ENCODE peak calls at places on chromosomes 13 and 19, in eight cellular contexts. One of them, this sample, is unnamed.

GRCh38 chr19:38452430-38453366 is 19.2 kb downstream of the RYR1 start:
- DNase-seq in ascending aorta: no peak
- DNase-seq in AG10803: no peak
- DNase-seq in tibial nerve: no peak
- DNase-seq in heart right ventricle: no peak
- DNase-seq in transverse colon: no peak
- DNase-seq in fibroblast of the aortic adventitia: no peak
- DNase-seq in left ventricle myocardium inferior: no peak
- DNase-seq in this sample: no peak

GRCh38 chr19:925912-926594 is at the start of gene ARID3A:
- DNase-seq in ascending aorta: no peak
- DNase-seq in AG10803: no peak
- DNase-seq in tibial nerve: no peak
- DNase-seq in heart right ventricle: no peak
- DNase-seq in transverse colon: peak; percentile 71
- DNase-seq in fibroblast of the aortic adventitia: no peak
- DNase-seq in left ventricle myocardium inferior: peak; percentile 48
- DNase-seq in this sample: no peak

GRCh38 chr13:109790951-109791605 is 4.7 kb upstream of the IRS2 start:
- DNase-seq in ascending aorta: no peak
- DNase-seq in AG10803: peak; percentile 65
- DNase-seq in tibial nerve: peak; percentile 41
- DNase-seq in heart right ventricle: peak; percentile 25
- DNase-seq in transverse colon: peak; percentile 36
- DNase-seq in fibroblast of the aortic adventitia: no peak
- DNase-seq in left ventricle myocardium inferior: no peak
- DNase-seq in this sample: peak; percentile 35

GRCh38 chr19:54937926-54938325 is 9.4 kb downstream of the NLRP7 start:
- DNase-seq in ascending aorta: no peak
- DNase-seq in AG10803: no peak
- DNase-seq in tibial nerve: no peak
- DNase-seq in heart right ventricle: no peak
- DNase-seq in transverse colon: peak; percentile 8
- DNase-seq in fibroblast of the aortic adventitia: no peak
- DNase-seq in left ventricle myocardium inferior: no peak
- DNase-seq in this sample: no peak

GRCh38 chr13:99220199-99220931 is 19.7 kb downstream of the UBAC2 start:
- DNase-seq in ascending aorta: no peak
- DNase-seq in AG10803: no peak
- DNase-seq in tibial nerve: no peak
- DNase-seq in heart right ventricle: no peak
- DNase-seq in transverse colon: no peak
- DNase-seq in fibroblast of the aortic adventitia: no peak
- DNase-seq in left ventricle myocardium inferior: no peak
- DNase-seq in this sample: peak; percentile 38

GRCh38 chr19:3868770-3869456 is at the start of gene ZFR2:
- DNase-seq in ascending aorta: no peak
- DNase-seq in AG10803: no peak
- DNase-seq in tibial nerve: no peak
- DNase-seq in heart right ventricle: no peak
- DNase-seq in transverse colon: no peak
- DNase-seq in fibroblast of the aortic adventitia: no peak
- DNase-seq in left ventricle myocardium inferior: no peak
- DNase-seq in this sample: no peak

GRCh38 chr19:47228168-47228936 is 2.6 kb downstream of the BBC3 start:
- DNase-seq in ascending aorta: no peak
- DNase-seq in AG10803: peak; percentile 48
- DNase-seq in tibial nerve: peak; percentile 41
- DNase-seq in heart right ventricle: no peak
- DNase-seq in transverse colon: peak; percentile 74
- DNase-seq in fibroblast of the aortic adventitia: peak; percentile 22
- DNase-seq in left ventricle myocardium inferior: peak; percentile 52
- DNase-seq in this sample: no peak

GRCh38 chr13:87981416-87981815 is 310.2 kb downstream of the SLITRK5 start:
- DNase-seq in ascending aorta: no peak
- DNase-seq in AG10803: no peak
- DNase-seq in tibial nerve: no peak
- DNase-seq in heart right ventricle: no peak
- DNase-seq in transverse colon: no peak
- DNase-seq in fibroblast of the aortic adventitia: no peak
- DNase-seq in left ventricle myocardium inferior: no peak
- DNase-seq in this sample: no peak

GRCh38 chr13:27982361-27982760 is 6.1 kb downstream of the URAD start:
- DNase-seq in ascending aorta: no peak
- DNase-seq in AG10803: no peak
- DNase-seq in tibial nerve: no peak
- DNase-seq in heart right ventricle: no peak
- DNase-seq in transverse colon: no peak
- DNase-seq in fibroblast of the aortic adventitia: no peak
- DNase-seq in left ventricle myocardium inferior: no peak
- DNase-seq in this sample: no peak

GRCh38 chr19:18379803-18380747 is 5.9 kb upstream of the GDF15 start:
- DNase-seq in ascending aorta: peak; percentile 86
- DNase-seq in AG10803: peak; percentile 94
- DNase-seq in tibial nerve: peak; percentile 96
- DNase-seq in heart right ventricle: peak; percentile 89
- DNase-seq in transverse colon: peak; percentile 89
- DNase-seq in fibroblast of the aortic adventitia: peak; percentile 97
- DNase-seq in left ventricle myocardium inferior: peak; percentile 86
- DNase-seq in this sample: peak; percentile 43

GRCh38 chr19:35609881-35610353 is 2.6 kb upstream of the HAUS5 start:
- DNase-seq in ascending aorta: no peak
- DNase-seq in AG10803: no peak
- DNase-seq in tibial nerve: no peak
- DNase-seq in heart right ventricle: no peak
- DNase-seq in transverse colon: no peak
- DNase-seq in fibroblast of the aortic adventitia: no peak
- DNase-seq in left ventricle myocardium inferior: no peak
- DNase-seq in this sample: no peak

GRCh38 chr13:27258637-27259377 is 7.4 kb downstream of the RPL21 start:
- DNase-seq in ascending aorta: no peak
- DNase-seq in AG10803: no peak
- DNase-seq in tibial nerve: no peak
- DNase-seq in heart right ventricle: no peak
- DNase-seq in transverse colon: no peak
- DNase-seq in fibroblast of the aortic adventitia: no peak
- DNase-seq in left ventricle myocardium inferior: no peak
- DNase-seq in this sample: no peak

GRCh38 chr19:970695-971094 is 13.4 kb upstream of the WDR18 start:
- DNase-seq in ascending aorta: no peak
- DNase-seq in AG10803: no peak
- DNase-seq in tibial nerve: no peak
- DNase-seq in heart right ventricle: no peak
- DNase-seq in transverse colon: no peak
- DNase-seq in fibroblast of the aortic adventitia: no peak
- DNase-seq in left ventricle myocardium inferior: no peak
- DNase-seq in this sample: no peak

GRCh38 chr13:76890036-76890435 is 3.8 kb upstream of the KCTD12 start:
- DNase-seq in ascending aorta: no peak
- DNase-seq in AG10803: peak; percentile 46
- DNase-seq in tibial nerve: no peak
- DNase-seq in heart right ventricle: no peak
- DNase-seq in transverse colon: no peak
- DNase-seq in fibroblast of the aortic adventitia: no peak
- DNase-seq in left ventricle myocardium inferior: no peak
- DNase-seq in this sample: peak; percentile 45

GRCh38 chr19:19817357-19817756 is 4.2 kb downstream of the ZNF506 start:
- DNase-seq in ascending aorta: no peak
- DNase-seq in AG10803: no peak
- DNase-seq in tibial nerve: no peak
- DNase-seq in heart right ventricle: no peak
- DNase-seq in transverse colon: no peak
- DNase-seq in fibroblast of the aortic adventitia: no peak
- DNase-seq in left ventricle myocardium inferior: no peak
- DNase-seq in this sample: no peak

GRCh38 chr13:37207646-37208045 is 102.2 kb upstream of the CSNK1A1L start:
- DNase-seq in ascending aorta: no peak
- DNase-seq in AG10803: no peak
- DNase-seq in tibial nerve: no peak
- DNase-seq in heart right ventricle: no peak
- DNase-seq in transverse colon: no peak
- DNase-seq in fibroblast of the aortic adventitia: peak; percentile 28
- DNase-seq in left ventricle myocardium inferior: no peak
- DNase-seq in this sample: peak; percentile 70

DNA sequence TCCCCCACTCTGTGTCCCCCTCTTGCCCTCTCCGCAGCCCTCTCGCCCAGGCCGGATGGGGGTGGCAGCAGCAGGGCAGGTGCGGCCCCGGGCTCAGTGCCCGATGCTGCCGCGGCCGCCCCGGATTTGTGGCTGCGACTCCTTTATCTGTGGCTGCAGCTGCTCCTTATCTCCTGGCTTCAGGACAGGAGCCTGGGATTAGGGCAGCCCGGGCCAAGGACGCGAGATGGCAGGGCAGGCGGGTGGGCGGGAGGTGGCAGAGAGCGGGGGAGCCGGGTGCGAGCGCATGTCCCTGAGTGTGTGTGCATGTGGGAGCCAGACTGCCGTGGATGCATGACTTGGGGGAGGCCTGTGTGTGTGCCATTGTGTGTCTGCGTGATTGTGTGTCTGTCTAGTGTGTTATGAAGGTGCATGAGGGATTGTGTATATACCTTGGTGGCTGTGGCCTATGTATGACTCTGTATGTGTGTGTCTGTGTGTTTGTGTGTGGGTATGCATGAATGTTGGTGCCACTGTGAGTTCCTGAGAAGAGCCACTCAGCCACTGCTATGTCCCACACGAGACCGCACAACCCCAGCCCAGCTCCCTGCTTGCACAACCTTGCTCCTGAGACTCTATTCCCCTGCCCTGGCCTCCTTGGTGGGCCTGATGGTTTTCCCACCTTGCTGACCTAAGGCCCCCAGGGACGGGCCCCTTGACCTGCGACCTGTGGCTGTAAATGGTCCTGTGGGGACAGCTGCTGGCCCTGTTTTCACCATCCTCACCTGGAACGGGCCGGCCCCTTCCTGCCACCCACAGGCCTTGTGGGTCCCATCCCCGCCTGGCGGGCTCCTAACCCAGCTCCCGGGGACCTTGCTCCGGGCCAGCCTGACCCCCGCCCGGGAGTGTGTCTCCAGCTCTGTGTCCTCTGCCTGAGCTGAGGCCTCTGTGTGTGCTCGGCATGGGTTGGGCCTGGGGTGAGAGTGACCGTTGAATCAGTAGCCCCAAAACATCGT is 5.3 kb upstream of the NRTN start:
- DNase-seq in ascending aorta: no peak
- DNase-seq in AG10803: no peak
- DNase-seq in tibial nerve: no peak
- DNase-seq in heart right ventricle: peak; percentile 67
- DNase-seq in transverse colon: no peak
- DNase-seq in fibroblast of the aortic adventitia: no peak
- DNase-seq in left ventricle myocardium inferior: peak; percentile 45
- DNase-seq in this sample: no peak
- TF ChIP-seq CTCF in ascending aorta: no peak
- TF ChIP-seq CTCF in AG10803: no peak
- TF ChIP-seq CTCF in tibial nerve: no peak
- TF ChIP-seq CTCF in heart right ventricle: no peak
- TF ChIP-seq CTCF in transverse colon: no peak
- TF ChIP-seq CTCF in fibroblast of the aortic adventitia: no peak
- TF ChIP-seq CTCF in left ventricle myocardium inferior: no peak
- TF ChIP-seq CTCF in this sample: no peak

GRCh38 chr13:47546265-47546962 is 454.7 kb downstream of the SUCLA2 start:
- DNase-seq in ascending aorta: no peak
- DNase-seq in AG10803: no peak
- DNase-seq in tibial nerve: no peak
- DNase-seq in heart right ventricle: peak; percentile 23
- DNase-seq in transverse colon: no peak
- DNase-seq in fibroblast of the aortic adventitia: no peak
- DNase-seq in left ventricle myocardium inferior: no peak
- DNase-seq in this sample: no peak
- H3K4me3 ChIP-seq in ascending aorta: no peak overlapping the region
- H3K4me3 ChIP-seq in AG10803: no peak overlapping the region
- H3K4me3 ChIP-seq in tibial nerve: no peak overlapping the region
- H3K4me3 ChIP-seq in heart right ventricle: no peak overlapping the region
- H3K4me3 ChIP-seq in transverse colon: no peak overlapping the region
- H3K4me3 ChIP-seq in fibroblast of the aortic adventitia: no peak overlapping the region
- H3K4me3 ChIP-seq in left ventricle myocardium inferior: no peak overlapping the region
- H3K4me3 ChIP-seq in this sample: no peak overlapping the region

GRCh38 chr13:30114586-30115256 is 192.6 kb downstream of the KATNAL1 start:
- DNase-seq in ascending aorta: peak; percentile 56
- DNase-seq in AG10803: peak; percentile 75
- DNase-seq in tibial nerve: peak; percentile 91
- DNase-seq in heart right ventricle: peak; percentile 85
- DNase-seq in transverse colon: peak; percentile 95
- DNase-seq in fibroblast of the aortic adventitia: peak; percentile 77
- DNase-seq in left ventricle myocardium inferior: peak; percentile 89
- DNase-seq in this sample: peak; percentile 68
- TF ChIP-seq CTCF in ascending aorta: peak; percentile 95
- TF ChIP-seq CTCF in AG10803: peak; percentile 84
- TF ChIP-seq CTCF in tibial nerve: peak; percentile 95
- TF ChIP-seq CTCF in heart right ventricle: peak; percentile 95
- TF ChIP-seq CTCF in transverse colon: peak; percentile 89
- TF ChIP-seq CTCF in fibroblast of the aortic adventitia: peak; percentile 86
- TF ChIP-seq CTCF in left ventricle myocardium inferior: peak; percentile 92
- TF ChIP-seq CTCF in this sample: peak; percentile 88

GRCh38 chr19:14383556-14383897 is 2.3 kb downstream of the ADGRE5 start:
- DNase-seq in ascending aorta: no peak
- DNase-seq in AG10803: peak; percentile 65
- DNase-seq in tibial nerve: no peak
- DNase-seq in heart right ventricle: peak; percentile 51
- DNase-seq in transverse colon: peak; percentile 43
- DNase-seq in fibroblast of the aortic adventitia: peak; percentile 51
- DNase-seq in left ventricle myocardium inferior: peak; percentile 65
- DNase-seq in this sample: no peak

GRCh38 chr19:14381689-14382474 is 638 bp downstream of the ADGRE5 start:
- DNase-seq in ascending aorta: peak; percentile 55
- DNase-seq in AG10803: peak; percentile 69
- DNase-seq in tibial nerve: peak; percentile 28
- DNase-seq in heart right ventricle: peak; percentile 48
- DNase-seq in transverse colon: peak; percentile 81
- DNase-seq in fibroblast of the aortic adventitia: peak; percentile 47
- DNase-seq in left ventricle myocardium inferior: peak; percentile 37
- DNase-seq in this sample: peak; percentile 52

GRCh38 chr19:14383898-14384669 is 2.8 kb downstream of the ADGRE5 start:
- DNase-seq in ascending aorta: no peak
- DNase-seq in AG10803: peak; percentile 57
- DNase-seq in tibial nerve: no peak
- DNase-seq in heart right ventricle: no peak
- DNase-seq in transverse colon: peak; percentile 60
- DNase-seq in fibroblast of the aortic adventitia: peak; percentile 44
- DNase-seq in left ventricle myocardium inferior: no peak
- DNase-seq in this sample: peak; percentile 38

GRCh38 chr19:14390548-14390947 is 9.3 kb downstream of the ADGRE5 start:
- DNase-seq in ascending aorta: no peak
- DNase-seq in AG10803: no peak
- DNase-seq in tibial nerve: no peak
- DNase-seq in heart right ventricle: no peak
- DNase-seq in transverse colon: no peak
- DNase-seq in fibroblast of the aortic adventitia: no peak
- DNase-seq in left ventricle myocardium inferior: no peak
- DNase-seq in this sample: no peak

DNA sequence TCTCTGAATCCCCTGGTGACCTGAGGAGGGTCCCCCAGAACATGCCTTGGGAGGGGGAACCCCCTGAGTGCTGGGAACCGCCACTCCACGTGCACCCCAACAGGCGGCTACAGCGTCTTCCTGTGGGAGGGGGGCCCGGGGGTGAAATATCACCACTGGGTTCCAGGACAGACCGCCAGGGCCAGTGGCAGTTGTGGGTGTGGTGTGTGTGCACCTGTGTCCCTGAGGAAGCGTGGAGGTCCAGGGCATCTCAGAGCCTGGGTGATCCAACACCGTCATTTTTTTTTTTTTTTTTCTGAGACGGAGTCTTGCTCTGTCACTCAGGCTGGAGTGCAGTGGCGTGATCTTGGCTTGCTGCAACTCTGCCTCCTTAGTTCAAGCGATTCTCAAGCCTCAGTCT is 4.2 kb downstream of the ADGRE5 start:
- DNase-seq in ascending aorta: no peak
- DNase-seq in AG10803: no peak
- DNase-seq in tibial nerve: no peak
- DNase-seq in heart right ventricle: no peak
- DNase-seq in transverse colon: no peak
- DNase-seq in fibroblast of the aortic adventitia: no peak
- DNase-seq in left ventricle myocardium inferior: no peak
- DNase-seq in this sample: no peak
- H3K4me3 ChIP-seq in ascending aorta: peak overlapping the region; percentile 92
- H3K4me3 ChIP-seq in AG10803: no peak overlapping the region
- H3K4me3 ChIP-seq in tibial nerve: no peak overlapping the region
- H3K4me3 ChIP-seq in heart right ventricle: no peak overlapping the region
- H3K4me3 ChIP-seq in transverse colon: no peak overlapping the region
- H3K4me3 ChIP-seq in fibroblast of the aortic adventitia: no peak overlapping the region
- H3K4me3 ChIP-seq in left ventricle myocardium inferior: peak overlapping the region; percentile 82
- H3K4me3 ChIP-seq in this sample: no peak overlapping the region